ENCODE peak calls at places on chromosome 19, in seven cellular contexts. E is mesothelial cell of epicardium, F is GM10248, A is hepatocyte, B is left ventricle myocardium inferior, Z is heart left ventricle, V is AG10803. H is an unnamed sample.

GRCh38 chr19:47726467-47726866 is 13.2 kb downstream of the EHD2 start:
- DNase-seq in A (no peak), E (no peak), Z (no peak), F (no peak), B (no peak), V (peak), H (no peak)

GRCh38 chr19:20164456-20164855 is 2.6 kb upstream of the ZNF486 start:
- DNase-seq in F (no peak), B (no peak), A (no peak), Z (no peak), E (no peak), V (no peak), H (no peak)

GRCh38 chr19:48510421-48511268 is 990 bp downstream of the LMTK3 start:
- DNase-seq in A (peak), V (no peak), E (no peak), B (peak), Z (peak), F (peak), H (peak)

GRCh38 chr19:45103200-45103624 is 10.2 kb downstream of the PPP1R37 start:
- DNase-seq in F (no peak), B (peak), A (no peak), E (no peak), V (no peak), Z (peak), H (no peak)

GRCh38 chr19:41928221-41928683 is at the start of gene ERFL:
- DNase-seq in B (no peak), E (no peak), A (no peak), F (no peak), Z (no peak), V (no peak), H (no peak)

GRCh38 chr19:54484451-54484850 is 11.4 kb upstream of the CDC42EP5 start:
- DNase-seq in F (no peak), A (no peak), B (no peak), Z (no peak), V (no peak), E (no peak), H (no peak)

GRCh38 chr19:17091758-17092333 is 16.3 kb downstream of the MYO9B start:
- DNase-seq in E (no peak), V (no peak), F (peak), A (no peak), Z (peak), B (peak), H (no peak)

GRCh38 chr19:16085115-16085514 is 8.8 kb downstream of the TPM4 start:
- DNase-seq in F (no peak), E (no peak), Z (no peak), V (peak), A (no peak), B (no peak), H (no peak)

GRCh38 chr19:12647490-12648071 is 19.0 kb downstream of the MAN2B1 start:
- DNase-seq in A (peak), F (peak), Z (peak), V (peak), E (no peak), B (no peak), H (peak)

GRCh38 chr19:42323473-42323851 is 2.0 kb upstream of the MEGF8 start:
- DNase-seq in F (no peak), Z (no peak), B (no peak), V (no peak), E (no peak), A (no peak), H (no peak)

GRCh38 chr19:20423381-20424207 is 142.0 kb downstream of the ZNF737 start:
- DNase-seq in F (peak), E (no peak), Z (peak), A (peak), V (peak), B (peak), H (peak)

GRCh38 chr19:5705552-5705951 is 14.4 kb downstream of the LONP1 start:
- DNase-seq in F (no peak), A (no peak), E (no peak), Z (no peak), V (no peak), B (no peak), H (no peak)

GRCh38 chr19:3855321-3855720 is 13.5 kb downstream of the ZFR2 start:
- DNase-seq in B (no peak), E (no peak), Z (no peak), V (no peak), A (no peak), F (no peak), H (no peak)

GRCh38 chr19:19276386-19276785 is 3.3 kb upstream of the TM6SF2 start:
- DNase-seq in A (peak), E (no peak), B (no peak), F (no peak), V (peak), Z (no peak), H (no peak)

GRCh38 chr19:3359850-3360493 is 6.4 kb upstream of the NFIC start:
- DNase-seq in F (peak), B (no peak), Z (no peak), E (no peak), A (peak), V (no peak), H (no peak)

GRCh38 chr19:35509018-35509652 is 4.3 kb downstream of the DMKN start:
- DNase-seq in B (no peak), F (peak), A (peak), Z (no peak), V (no peak), E (no peak), H (no peak)

GRCh38 chr19:5424192-5424973 is 30.8 kb upstream of the ZNRF4 start:
- DNase-seq in B (no peak), E (no peak), A (no peak), Z (no peak), F (no peak), V (no peak), H (no peak)

GRCh38 chr19:38180071-38180470 is 44.0 kb downstream of the DPF1 start:
- DNase-seq in E (no peak), A (no peak), F (no peak), B (no peak), Z (no peak), V (no peak), H (no peak)

GRCh38 chr19:15337202-15337601 is 4.9 kb upstream of the BRD4 start:
- DNase-seq in F (no peak), Z (no peak), E (no peak), V (peak), A (no peak), B (no peak), H (no peak)

GRCh38 chr19:18346091-18346490 is 5.7 kb downstream of the PGPEP1 start:
- DNase-seq in E (no peak), V (no peak), Z (no peak), A (no peak), F (no peak), B (no peak), H (no peak)

GRCh38 chr19:43780706-43781525 is at the start of gene KCNN4:
- DNase-seq in F (peak), B (no peak), Z (no peak), V (peak), A (peak), E (no peak), H (no peak)

GRCh38 chr19:4866595-4867424 is 657 bp downstream of the PLIN3 start:
- DNase-seq in F (peak), Z (peak), A (peak), B (peak), E (no peak), V (peak), H (peak)

GRCh38 chr19:54704928-54705327 is 19.3 kb upstream of the KIR3DL3 start:
- DNase-seq in E (no peak), Z (no peak), B (no peak), F (no peak), V (no peak), A (no peak), H (no peak)

GRCh38 chr19:18427080-18427751 is 8.0 kb downstream of the SSBP4 start:
- DNase-seq in A (no peak), F (no peak), V (no peak), E (no peak), Z (no peak), B (no peak), H (no peak)

GRCh38 chr19:40549007-40549708 is 27.5 kb upstream of the SHKBP1 start:
- DNase-seq in B (peak), A (peak), E (peak), F (peak), V (peak), Z (peak), H (peak)

GRCh38 chr19:18814063-18814462 is 17.7 kb upstream of the UPF1 start:
- DNase-seq in Z (no peak), E (no peak), B (no peak), A (no peak), V (peak), F (no peak), H (no peak)

GRCh38 chr19:48553676-48554384 is 1.9 kb downstream of the SULT2B1 start:
- DNase-seq in Z (peak), E (no peak), F (no peak), B (no peak), V (peak), A (peak), H (no peak)

GRCh38 chr19:30017172-30017571 is 75.1 kb downstream of the URI1 start:
- DNase-seq in E (no peak), Z (no peak), B (no peak), A (no peak), F (peak), V (no peak), H (no peak)

GRCh38 chr19:40348125-40348913 is at the start of the genes C19orf47 and PLD3:
- DNase-seq in E (peak), F (peak), A (peak), V (peak), Z (peak), B (peak), H (peak)

GRCh38 chr19:5148794-5149190 is 179.9 kb downstream of the KDM4B start:
- DNase-seq in E (no peak), A (peak), V (no peak), F (no peak), Z (peak), B (peak), H (no peak)

GRCh38 chr19:31612873-31613272 is 263.6 kb upstream of the TSHZ3 start:
- DNase-seq in E (no peak), Z (no peak), F (no peak), B (no peak), A (no peak), V (no peak), H (no peak)

GRCh38 chr19:49564616-49565045 is 15.7 kb downstream of the NOSIP start:
- DNase-seq in F (no peak), V (no peak), E (no peak), B (no peak), A (no peak), Z (no peak), H (no peak)

GRCh38 chr19:49231804-49232203 is 74.2 kb downstream of the TRPM4 start:
- DNase-seq in B (no peak), Z (no peak), F (peak), A (no peak), E (no peak), V (no peak), H (no peak)

DNA sequence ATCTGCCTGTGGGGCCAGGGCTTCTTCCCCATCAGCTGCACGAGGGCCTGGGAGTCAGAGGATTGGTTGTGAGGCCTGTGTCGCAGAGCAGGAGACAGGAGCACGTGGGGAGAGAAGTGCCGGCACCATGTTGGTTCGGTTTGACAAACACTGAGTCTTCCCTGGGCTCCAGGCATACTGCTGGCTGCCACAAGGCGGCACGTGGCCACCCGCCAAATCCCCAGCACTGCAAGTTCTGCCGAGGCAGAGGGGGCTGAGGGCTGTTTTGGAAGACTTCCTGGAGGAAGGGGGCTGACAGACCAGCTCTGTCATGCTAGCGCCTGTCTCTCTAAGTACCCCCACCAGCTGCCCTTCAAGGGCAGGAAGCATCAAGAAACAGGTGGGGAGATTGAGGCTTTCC is 9.5 kb downstream of the SHANK1 start:
- DNase-seq in B (no peak), E (no peak), A (no peak), Z (peak), F (no peak), V (no peak), H (no peak)
- TF ChIP-seq CTCF in B (no peak), E (no peak), A (no peak), Z (no peak), F (no peak), V (peak), H (no peak)

GRCh38 chr19:58475714-58476497 is at the start of gene ZNF446:
- DNase-seq in E (peak), V (peak), A (peak), B (peak), F (peak), Z (peak), H (peak)
- TF ChIP-seq CTCF in E (no peak), V (no peak), A (no peak), B (no peak), F (no peak), Z (no peak), H (no peak)

GRCh38 chr19:22502766-22503165 is 80.6 kb upstream of the ZNF98 start:
- DNase-seq in A (no peak), V (no peak), F (no peak), E (no peak), Z (no peak), B (no peak), H (no peak)

GRCh38 chr19:22503524-22503923 is 81.4 kb upstream of the ZNF98 start:
- DNase-seq in E (no peak), B (no peak), Z (no peak), F (no peak), A (no peak), V (no peak), H (no peak)
- TF ChIP-seq CTCF in E (no peak), B (no peak), Z (no peak), F (no peak), A (no peak), V (no peak), H (no peak)

GRCh38 chr19:1601613-1602064 is 3.6 kb downstream of the UQCR11 start:
- DNase-seq in Z (no peak), F (no peak), V (no peak), A (no peak), E (no peak), B (no peak), H (no peak)
- TF ChIP-seq CTCF in Z (no peak), F (no peak), V (peak), A (no peak), E (peak), B (no peak), H (no peak)

H was measured in heart right ventricle.